ENCODE peak calls at places on chromosomes 5 and 9, in five cellular contexts. S is transverse colon, G is lower lobe of right lung, L is Peyer's patch, N is AG04450. W is an unnamed sample.

GRCh38 chr9:76651114-76651697 is 113.0 kb upstream of the PCA3 start:
- DNase-seq in S (no peak), G (no peak), L (no peak), N (no peak), W (no peak)

GRCh38 chr9:107929439-107929838 is 439.9 kb upstream of the KLF4 start:
- DNase-seq in S (peak; percentile 77), G (peak; percentile 74), L (peak; percentile 63), N (no peak), W (no peak)

GRCh38 chr9:81416476-81417298 is 272.7 kb downstream of the TLE1 start:
- DNase-seq in S (no peak), G (no peak), L (no peak), N (no peak), W (no peak)

GRCh38 chr9:84254972-84255371 is 85.6 kb downstream of the SLC28A3 start:
- DNase-seq in S (peak; percentile 18), G (peak; percentile 55), L (no peak), N (no peak), W (no peak)

GRCh38 chr5:81202652-81203051 is 30.5 kb upstream of the CKMT2 start:
- DNase-seq in S (no peak), G (no peak), L (no peak), N (no peak), W (no peak)

GRCh38 chr5:68419637-68420452 is 204.3 kb downstream of the PIK3R1 start:
- DNase-seq in S (peak; percentile 46), G (no peak), L (peak; percentile 72), N (no peak), W (no peak)

GRCh38 chr5:134851307-134851923 is 5.6 kb downstream of the C5orf24 start:
- DNase-seq in S (no peak), G (no peak), L (no peak), N (no peak), W (no peak)

GRCh38 chr9:38315085-38315595 is 77.4 kb upstream of the ALDH1B1 start:
- DNase-seq in S (no peak), G (no peak), L (no peak), N (no peak), W (no peak)

GRCh38 chr5:139482050-139482889 is at the start of gene STING1:
- DNase-seq in S (peak; percentile 89), G (peak; percentile 91), L (peak; percentile 63), N (peak; percentile 94), W (peak; percentile 91)

GRCh38 chr5:170427672-170428236 is 38.6 kb upstream of the KCNMB1 start:
- DNase-seq in S (no peak), G (no peak), L (no peak), N (no peak), W (no peak)

GRCh38 chr5:104298518-104298917 is 735.9 kb upstream of the NUDT12 start:
- DNase-seq in S (no peak), G (no peak), L (no peak), N (no peak), W (no peak)

GRCh38 chr9:6355728-6356127 is 27.6 kb downstream of the TPD52L3 start:
- DNase-seq in S (no peak), G (no peak), L (no peak), N (peak; percentile 21), W (peak; percentile 22)

GRCh38 chr9:136712690-136713554 is 550 bp downstream of the DIPK1B start:
- DNase-seq in S (no peak), G (no peak), L (no peak), N (no peak), W (no peak)

GRCh38 chr5:75690669-75691068 is 26.6 kb downstream of the POC5 start:
- DNase-seq in S (no peak), G (no peak), L (no peak), N (no peak), W (no peak)

GRCh38 chr9:5536684-5537083 is 26.4 kb downstream of the PDCD1LG2 start:
- DNase-seq in S (no peak), G (no peak), L (no peak), N (no peak), W (no peak)

GRCh38 chr5:170519500-170519899 is 15.7 kb downstream of the KCNIP1 start:
- DNase-seq in S (no peak), G (no peak), L (no peak), N (no peak), W (no peak)

GRCh38 chr5:57408714-57409113 is 73.9 kb downstream of the ACTBL2 start:
- DNase-seq in S (no peak), G (no peak), L (no peak), N (no peak), W (no peak)

GRCh38 chr9:88310310-88310980 is 77.8 kb upstream of the SPIN1 start:
- DNase-seq in S (peak; percentile 11), G (no peak), L (no peak), N (no peak), W (no peak)

GRCh38 chr5:134124289-134125194 is 10.1 kb downstream of the TCF7 start:
- DNase-seq in S (no peak), G (no peak), L (no peak), N (no peak), W (peak; percentile 35)

GRCh38 chr5:114898602-114899001 is 271.1 kb downstream of the TRIM36 start:
- DNase-seq in S (no peak), G (no peak), L (no peak), N (no peak), W (no peak)

GRCh38 chr5:161865510-161865909 is 17.6 kb downstream of the GABRA1 start:
- DNase-seq in S (no peak), G (no peak), L (no peak), N (no peak), W (no peak)

GRCh38 chr5:128304791-128305190 is 221.2 kb downstream of the SLC12A2 start:
- DNase-seq in S (no peak), G (no peak), L (no peak), N (no peak), W (no peak)

GRCh38 chr9:133023117-133023890 is 7.5 kb upstream of the GTF3C5 start:
- DNase-seq in S (peak; percentile 67), G (peak; percentile 67), L (peak; percentile 61), N (no peak), W (peak; percentile 9)

GRCh38 chr5:74233571-74233970 is 407.0 kb downstream of the ENC1 start:
- DNase-seq in S (no peak), G (no peak), L (no peak), N (no peak), W (no peak)

GRCh38 chr5:77285442-77285841 is 75.0 kb downstream of the PDE8B start:
- DNase-seq in S (no peak), G (no peak), L (no peak), N (no peak), W (no peak)

GRCh38 chr9:75739884-75740611 is 150.4 kb upstream of the PCSK5 start:
- DNase-seq in S (no peak), G (no peak), L (no peak), N (no peak), W (no peak)

GRCh38 chr9:114313186-114313585 is 9.7 kb upstream of the ORM1 start:
- DNase-seq in S (no peak), G (no peak), L (no peak), N (no peak), W (no peak)

GRCh38 chr5:154753792-154754191 is 1.4 kb upstream of the LARP1 start:
- DNase-seq in S (peak; percentile 62), G (no peak), L (no peak), N (peak; percentile 87), W (no peak)

GRCh38 chr5:76332102-76332501 is 71.0 kb upstream of the IQGAP2 start:
- DNase-seq in S (peak; percentile 58), G (no peak), L (peak; percentile 52), N (no peak), W (no peak)

GRCh38 chr5:120503311-120503710 is 39.2 kb downstream of the PRR16 start:
- DNase-seq in S (no peak), G (no peak), L (no peak), N (no peak), W (no peak)

GRCh38 chr5:120507826-120508463 is 43.8 kb downstream of the PRR16 start:
- DNase-seq in S (no peak), G (no peak), L (no peak), N (no peak), W (no peak)

GRCh38 chr5:120507197-120507596 is 43.1 kb downstream of the PRR16 start:
- DNase-seq in S (no peak), G (no peak), L (no peak), N (no peak), W (no peak)

GRCh38 chr5:120502531-120502930 is 38.4 kb downstream of the PRR16 start:
- DNase-seq in S (no peak), G (no peak), L (no peak), N (no peak), W (no peak)

DNA sequence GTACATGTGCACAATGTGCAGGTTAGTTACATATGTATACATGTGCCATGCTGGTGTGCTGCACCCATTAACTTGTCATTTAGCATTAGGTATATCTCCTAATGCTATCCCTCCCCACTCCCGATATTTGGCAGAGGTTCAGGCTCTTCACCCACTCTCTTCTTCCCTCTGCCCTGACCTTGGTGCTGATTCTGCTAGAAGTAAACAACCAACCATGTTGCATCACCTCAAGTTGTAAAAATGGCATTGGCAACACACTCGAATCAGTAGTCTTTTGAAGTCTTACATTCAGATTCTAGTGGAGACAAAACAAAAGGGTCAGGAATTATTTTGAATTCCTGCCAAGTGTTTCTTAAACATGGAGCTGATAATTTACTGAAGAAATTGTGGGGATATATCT is 40.0 kb downstream of the PRR16 start:
- DNase-seq in S (no peak), G (no peak), L (no peak), N (no peak), W (no peak)
- H3K27ac ChIP-seq in S (no peak overlapping the region), G (no peak overlapping the region), L (no peak overlapping the region), N (no peak overlapping the region), W (no peak overlapping the region)

GRCh38 chr9:127967151-127967809 is 13.5 kb downstream of the EEIG1 start:
- DNase-seq in S (no peak), G (no peak), L (no peak), N (no peak), W (no peak)
- H3K27ac ChIP-seq in S (peak overlapping the region; percentile 94), G (peak overlapping the region; percentile 84), L (peak overlapping the region; percentile 95), N (peak overlapping the region; percentile 100), W (peak overlapping the region; percentile 91)

GRCh38 chr9:21683484-21684175 is 118.8 kb upstream of the MTAP start:
- DNase-seq in S (no peak), G (no peak), L (no peak), N (no peak), W (no peak)

GRCh38 chr9:21681641-21682040 is 120.8 kb upstream of the MTAP start:
- DNase-seq in S (no peak), G (no peak), L (no peak), N (no peak), W (no peak)

GRCh38 chr9:21682376-21682775 is 120.1 kb upstream of the MTAP start:
- DNase-seq in S (no peak), G (no peak), L (no peak), N (no peak), W (no peak)

GRCh38 chr9:21684231-21684630 is 118.2 kb upstream of the MTAP start:
- DNase-seq in S (no peak), G (no peak), L (no peak), N (no peak), W (no peak)

GRCh38 chr9:21682981-21683380 is 119.5 kb upstream of the MTAP start:
- DNase-seq in S (no peak), G (no peak), L (no peak), N (no peak), W (no peak)
- H3K27ac ChIP-seq in S (no peak overlapping the region), G (no peak overlapping the region), L (no peak overlapping the region), N (no peak overlapping the region), W (no peak overlapping the region)

DNA sequence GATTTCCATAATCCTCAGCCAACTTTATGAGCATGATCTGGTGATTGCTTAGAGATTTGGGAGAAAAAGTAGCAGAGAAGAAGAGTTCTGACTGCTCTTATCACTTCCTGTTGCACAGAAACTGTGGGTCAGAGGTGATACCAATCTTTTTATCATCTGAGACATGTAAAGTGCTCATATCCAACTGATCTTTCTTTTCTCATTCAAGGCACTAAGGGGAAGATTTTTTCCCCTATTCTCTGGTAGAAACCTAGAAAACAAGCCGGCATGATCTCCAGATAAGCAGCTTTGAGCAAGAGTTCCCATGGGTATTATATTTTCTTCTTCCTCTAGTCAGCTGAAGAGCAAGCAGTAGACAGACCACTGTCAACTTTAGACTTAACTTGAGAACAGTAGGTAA is 29.0 kb upstream of the GPR150 start:
- DNase-seq in S (no peak), G (no peak), L (no peak), N (no peak), W (peak; percentile 39)
- H3K27ac ChIP-seq in S (no peak overlapping the region), G (no peak overlapping the region), L (no peak overlapping the region), N (no peak overlapping the region), W (no peak overlapping the region)

W was measured in CD4-positive, CD25-positive, alpha-beta regulatory T cell.